ENCODE peak calls at places on chromosomes 2 and 18, in eight cellular contexts. A, R, D, C, X, O, E and S are unnamed samples.

GRCh38 chr2:4914551-4914950 is 777.6 kb upstream of the SOX11 start:
- DNase-seq in A (no peak), R (no peak), D (no peak), C (no peak), X (no peak), O (no peak), E (no peak), S (no peak)

GRCh38 chr2:226837787-226838603 is 2.1 kb downstream of the RHBDD1 start:
- DNase-seq in A (no peak), R (no peak), D (no peak), C (no peak), X (no peak), O (no peak), E (peak), S (no peak)

GRCh38 chr18:77571743-77572142 is 322.1 kb downstream of the GALR1 start:
- DNase-seq in A (no peak), R (no peak), D (no peak), C (no peak), X (no peak), O (no peak), E (no peak), S (no peak)

GRCh38 chr2:109736177-109736827 is 57.8 kb upstream of the RGPD5 start:
- DNase-seq in A (no peak), R (peak), D (peak), C (peak), X (peak), O (peak), E (peak), S (peak)

GRCh38 chr2:43255249-43255960 is 29.0 kb upstream of the ZFP36L2 start:
- DNase-seq in A (no peak), R (no peak), D (no peak), C (no peak), X (no peak), O (no peak), E (no peak), S (no peak)

GRCh38 chr2:99350194-99350593 is 13.0 kb downstream of the EIF5B start:
- DNase-seq in A (no peak), R (no peak), D (no peak), C (no peak), X (no peak), O (no peak), E (no peak), S (no peak)

GRCh38 chr2:132391381-132391780 is 25.2 kb upstream of the GPR39 start:
- DNase-seq in A (no peak), R (no peak), D (no peak), C (no peak), X (no peak), O (no peak), E (no peak), S (no peak)

GRCh38 chr2:238895901-238896600 is 48.2 kb downstream of the TWIST2 start:
- DNase-seq in A (peak), R (no peak), D (peak), C (no peak), X (no peak), O (no peak), E (no peak), S (peak)

GRCh38 chr18:9796933-9797549 is 88.7 kb upstream of the TXNDC2 start:
- DNase-seq in A (no peak), R (no peak), D (no peak), C (no peak), X (no peak), O (no peak), E (no peak), S (no peak)

GRCh38 chr18:13480856-13481255 is 245.5 kb downstream of the FAM210A start:
- DNase-seq in A (no peak), R (no peak), D (no peak), C (no peak), X (no peak), O (no peak), E (no peak), S (no peak)

GRCh38 chr2:168961450-168962229 is 60.5 kb downstream of the G6PC2 start:
- DNase-seq in A (peak), R (peak), D (peak), C (peak), X (no peak), O (peak), E (peak), S (peak)

GRCh38 chr2:217660423-217660822 is 342.4 kb downstream of the TNS1 start:
- DNase-seq in A (no peak), R (no peak), D (no peak), C (no peak), X (no peak), O (no peak), E (no peak), S (no peak)